ENCODE peak calls at places on chromosomes 1 and 21, in six cellular contexts. One of them, this sample, is unnamed.

GRCh38 chr21:45302082-45303061 is 14.7 kb upstream of the POFUT2 start:
- DNase-seq in mesendoderm: no peak
- DNase-seq in hepatocyte: no peak
- DNase-seq in A549: no peak
- DNase-seq in mammary epithelial cell: no peak
- DNase-seq in HCT116: no peak
- DNase-seq in this sample: no peak

GRCh38 chr1:69146303-69146702 is 421.4 kb upstream of the LRRC7 start:
- DNase-seq in mesendoderm: no peak
- DNase-seq in hepatocyte: no peak
- DNase-seq in A549: no peak
- DNase-seq in mammary epithelial cell: no peak
- DNase-seq in HCT116: no peak
- DNase-seq in this sample: no peak

GRCh38 chr1:187046293-187046692 is 217.5 kb downstream of the PLA2G4A start:
- DNase-seq in mesendoderm: peak
- DNase-seq in hepatocyte: no peak
- DNase-seq in A549: no peak
- DNase-seq in mammary epithelial cell: no peak
- DNase-seq in HCT116: no peak
- DNase-seq in this sample: no peak

GRCh38 chr1:51506537-51506936 is 12.5 kb downstream of the EPS15 start:
- DNase-seq in mesendoderm: no peak
- DNase-seq in hepatocyte: peak
- DNase-seq in A549: no peak
- DNase-seq in mammary epithelial cell: peak
- DNase-seq in HCT116: no peak
- DNase-seq in this sample: no peak

GRCh38 chr1:55547441-55547840 is 332.3 kb upstream of the USP24 start:
- DNase-seq in mesendoderm: no peak
- DNase-seq in hepatocyte: peak
- DNase-seq in A549: no peak
- DNase-seq in mammary epithelial cell: no peak
- DNase-seq in HCT116: no peak
- DNase-seq in this sample: no peak

GRCh38 chr1:153919879-153920852 is 2.6 kb downstream of the GATAD2B start:
- DNase-seq in mesendoderm: peak
- DNase-seq in hepatocyte: no peak
- DNase-seq in A549: no peak
- DNase-seq in mammary epithelial cell: peak
- DNase-seq in HCT116: no peak
- DNase-seq in this sample: peak

GRCh38 chr21:42220138-42220701 is 1.3 kb downstream of the ABCG1 start:
- DNase-seq in mesendoderm: peak
- DNase-seq in hepatocyte: peak
- DNase-seq in A549: peak
- DNase-seq in mammary epithelial cell: peak
- DNase-seq in HCT116: no peak
- DNase-seq in this sample: peak

GRCh38 chr1:18547460-18547859 is 66.7 kb downstream of the KLHDC7A start:
- DNase-seq in mesendoderm: peak
- DNase-seq in hepatocyte: no peak
- DNase-seq in A549: no peak
- DNase-seq in mammary epithelial cell: no peak
- DNase-seq in HCT116: no peak
- DNase-seq in this sample: no peak

GRCh38 chr1:84344286-84344685 is 42.8 kb downstream of the SAMD13 start:
- DNase-seq in mesendoderm: peak
- DNase-seq in hepatocyte: no peak
- DNase-seq in A549: no peak
- DNase-seq in mammary epithelial cell: no peak
- DNase-seq in HCT116: no peak
- DNase-seq in this sample: no peak

GRCh38 chr1:68233202-68233601 is 879 bp upstream of the WLS start:
- DNase-seq in mesendoderm: no peak
- DNase-seq in hepatocyte: no peak
- DNase-seq in A549: no peak
- DNase-seq in mammary epithelial cell: no peak
- DNase-seq in HCT116: no peak
- DNase-seq in this sample: no peak

GRCh38 chr1:39779137-39779536 is 8.0 kb upstream of the OXCT2 start:
- DNase-seq in mesendoderm: no peak
- DNase-seq in hepatocyte: no peak
- DNase-seq in A549: no peak
- DNase-seq in mammary epithelial cell: no peak
- DNase-seq in HCT116: no peak
- DNase-seq in this sample: peak

GRCh38 chr1:109793486-109794318 is 30.0 kb upstream of the EPS8L3 start:
- DNase-seq in mesendoderm: peak
- DNase-seq in hepatocyte: peak
- DNase-seq in A549: no peak
- DNase-seq in mammary epithelial cell: peak
- DNase-seq in HCT116: peak
- DNase-seq in this sample: peak

GRCh38 chr1:62433861-62434611 is 2.8 kb upstream of the USP1 start:
- DNase-seq in mesendoderm: no peak
- DNase-seq in hepatocyte: no peak
- DNase-seq in A549: no peak
- DNase-seq in mammary epithelial cell: no peak
- DNase-seq in HCT116: no peak
- DNase-seq in this sample: no peak

GRCh38 chr1:151050051-151050688 is 2.6 kb downstream of the C1orf56 start:
- DNase-seq in mesendoderm: no peak
- DNase-seq in hepatocyte: no peak
- DNase-seq in A549: no peak
- DNase-seq in mammary epithelial cell: no peak
- DNase-seq in HCT116: no peak
- DNase-seq in this sample: no peak

GRCh38 chr1:15303912-15304311 is 56.9 kb downstream of the FHAD1 start:
- DNase-seq in mesendoderm: no peak
- DNase-seq in hepatocyte: no peak
- DNase-seq in A549: no peak
- DNase-seq in mammary epithelial cell: no peak
- DNase-seq in HCT116: no peak
- DNase-seq in this sample: no peak

GRCh38 chr1:222911866-222912265 is 97.0 kb downstream of the DISP1 start:
- DNase-seq in mesendoderm: no peak
- DNase-seq in hepatocyte: no peak
- DNase-seq in A549: no peak
- DNase-seq in mammary epithelial cell: no peak
- DNase-seq in HCT116: no peak
- DNase-seq in this sample: peak

GRCh38 chr1:33971018-33971710 is 107.3 kb downstream of the HMGB4 start:
- DNase-seq in mesendoderm: no peak
- DNase-seq in hepatocyte: peak
- DNase-seq in A549: no peak
- DNase-seq in mammary epithelial cell: no peak
- DNase-seq in HCT116: no peak
- DNase-seq in this sample: no peak

GRCh38 chr1:29259802-29260441 is 23.6 kb downstream of the PTPRU start:
- DNase-seq in mesendoderm: peak
- DNase-seq in hepatocyte: peak
- DNase-seq in A549: no peak
- DNase-seq in mammary epithelial cell: no peak
- DNase-seq in HCT116: no peak
- DNase-seq in this sample: peak

GRCh38 chr1:232036161-232036942 is 409.8 kb downstream of the DISC1 start:
- DNase-seq in mesendoderm: peak
- DNase-seq in hepatocyte: no peak
- DNase-seq in A549: no peak
- DNase-seq in mammary epithelial cell: no peak
- DNase-seq in HCT116: no peak
- DNase-seq in this sample: peak

DNA sequence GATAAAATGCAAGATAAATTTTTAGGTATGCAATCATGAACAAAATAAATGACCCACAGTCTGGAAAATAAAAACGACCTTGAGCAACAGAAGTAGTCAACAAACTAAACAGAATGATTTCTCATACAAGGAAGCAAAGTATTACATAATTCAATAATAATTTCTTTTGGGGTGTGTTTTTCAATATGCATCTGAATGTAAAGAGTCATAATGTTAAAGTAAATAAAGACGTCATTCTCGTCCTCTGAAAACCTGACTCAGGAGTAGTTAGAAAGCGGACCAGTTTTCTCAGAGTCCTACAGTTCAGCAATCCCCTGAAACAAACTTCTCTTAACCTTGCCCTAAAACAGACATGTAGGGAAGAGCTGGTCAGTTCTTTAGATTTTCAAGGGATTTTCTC is 18.6 kb downstream of the CDC42BPA start:
- DNase-seq in mesendoderm: no peak
- DNase-seq in hepatocyte: no peak
- DNase-seq in A549: peak
- DNase-seq in mammary epithelial cell: no peak
- DNase-seq in HCT116: no peak
- DNase-seq in this sample: no peak
- H3K4me2 ChIP-seq in mesendoderm: no peak
- H3K4me2 ChIP-seq in hepatocyte: no peak
- H3K4me2 ChIP-seq in A549: peak
- H3K4me2 ChIP-seq in mammary epithelial cell: peak
- H3K4me2 ChIP-seq in HCT116: no peak
- H3K4me2 ChIP-seq in this sample: peak

GRCh38 chr1:213887842-213888241 is 99.9 kb upstream of the PROX1 start:
- DNase-seq in mesendoderm: peak
- DNase-seq in hepatocyte: no peak
- DNase-seq in A549: no peak
- DNase-seq in mammary epithelial cell: no peak
- DNase-seq in HCT116: no peak
- DNase-seq in this sample: no peak

GRCh38 chr1:213892471-213892870 is 95.3 kb upstream of the PROX1 start:
- DNase-seq in mesendoderm: no peak
- DNase-seq in hepatocyte: no peak
- DNase-seq in A549: no peak
- DNase-seq in mammary epithelial cell: no peak
- DNase-seq in HCT116: no peak
- DNase-seq in this sample: peak
- H3K4me3 ChIP-seq in mesendoderm: no peak
- H3K4me3 ChIP-seq in hepatocyte: no peak
- H3K4me3 ChIP-seq in A549: no peak
- H3K4me3 ChIP-seq in mammary epithelial cell: no peak
- H3K4me3 ChIP-seq in HCT116: no peak
- H3K4me3 ChIP-seq in this sample: no peak

DNA sequence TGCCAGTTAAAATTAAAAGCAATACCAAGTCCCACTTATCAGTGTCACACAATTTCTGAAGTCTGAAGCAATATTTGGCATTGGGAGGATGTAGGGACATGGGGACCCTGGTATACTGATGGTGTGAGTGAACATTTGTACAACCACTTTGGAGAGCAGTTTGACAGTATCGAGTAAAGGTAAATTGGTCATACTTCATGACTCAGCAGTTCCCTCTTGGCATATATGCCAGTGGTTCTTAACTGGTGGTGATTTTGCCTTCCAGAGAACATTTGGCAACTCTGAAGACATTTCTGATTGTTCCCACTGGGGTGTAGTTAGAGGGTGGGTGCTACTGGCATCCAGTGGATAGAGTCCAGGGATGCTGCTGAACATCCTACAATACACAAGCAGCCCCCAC is 19.7 kb downstream of the FMOD start:
- DNase-seq in mesendoderm: no peak
- DNase-seq in hepatocyte: no peak
- DNase-seq in A549: no peak
- DNase-seq in mammary epithelial cell: peak
- DNase-seq in HCT116: no peak
- DNase-seq in this sample: no peak
- H3K27ac ChIP-seq in mesendoderm: no peak
- H3K27ac ChIP-seq in hepatocyte: no peak
- H3K27ac ChIP-seq in A549: no peak
- H3K27ac ChIP-seq in mammary epithelial cell: no peak
- H3K27ac ChIP-seq in HCT116: no peak
- H3K27ac ChIP-seq in this sample: no peak

DNA sequence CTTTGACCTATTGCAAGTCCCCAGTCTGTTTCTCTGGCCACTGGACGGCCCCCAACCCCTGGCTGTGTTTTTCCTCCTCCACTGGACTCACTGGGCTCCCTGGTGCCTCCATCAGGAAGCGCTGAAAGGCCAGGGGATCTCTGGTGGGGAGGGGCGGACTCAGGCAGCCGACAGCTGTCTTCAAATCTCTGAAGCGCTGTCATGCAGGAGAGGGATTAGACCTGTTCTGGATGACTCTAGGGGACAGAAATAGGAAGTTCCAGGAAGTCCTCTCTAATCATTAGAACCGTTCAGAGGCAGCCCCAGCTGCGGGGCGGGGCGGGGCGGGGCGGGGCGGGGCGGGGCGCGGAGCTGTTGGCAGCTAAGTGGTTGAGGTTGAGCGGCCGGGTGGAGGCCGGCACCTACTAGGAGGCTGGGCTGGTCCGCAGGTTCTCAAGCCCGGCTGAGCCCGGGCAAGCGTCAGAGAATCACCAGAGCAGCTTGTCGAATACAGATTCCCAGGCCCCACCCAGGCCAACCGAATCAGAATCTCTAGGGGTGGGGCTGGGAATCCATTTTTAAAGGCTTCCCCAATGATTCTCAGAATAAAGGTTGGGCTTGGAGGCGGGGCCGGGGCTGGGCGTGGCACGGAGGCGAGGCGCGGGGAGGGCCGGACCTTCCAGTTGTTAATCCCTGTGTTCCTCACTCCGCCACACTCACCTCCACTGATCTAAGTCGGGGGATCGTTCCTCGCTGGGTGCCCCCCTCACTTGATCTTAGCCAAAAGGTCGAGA is 11.4 kb upstream of the PHLDA3 start:
- DNase-seq in mesendoderm: peak
- DNase-seq in hepatocyte: peak
- DNase-seq in A549: peak
- DNase-seq in mammary epithelial cell: peak
- DNase-seq in HCT116: peak
- DNase-seq in this sample: peak
- H3K4me2 ChIP-seq in mesendoderm: peak
- H3K4me2 ChIP-seq in hepatocyte: peak
- H3K4me2 ChIP-seq in A549: peak
- H3K4me2 ChIP-seq in mammary epithelial cell: peak
- H3K4me2 ChIP-seq in HCT116: peak
- H3K4me2 ChIP-seq in this sample: peak

DNA sequence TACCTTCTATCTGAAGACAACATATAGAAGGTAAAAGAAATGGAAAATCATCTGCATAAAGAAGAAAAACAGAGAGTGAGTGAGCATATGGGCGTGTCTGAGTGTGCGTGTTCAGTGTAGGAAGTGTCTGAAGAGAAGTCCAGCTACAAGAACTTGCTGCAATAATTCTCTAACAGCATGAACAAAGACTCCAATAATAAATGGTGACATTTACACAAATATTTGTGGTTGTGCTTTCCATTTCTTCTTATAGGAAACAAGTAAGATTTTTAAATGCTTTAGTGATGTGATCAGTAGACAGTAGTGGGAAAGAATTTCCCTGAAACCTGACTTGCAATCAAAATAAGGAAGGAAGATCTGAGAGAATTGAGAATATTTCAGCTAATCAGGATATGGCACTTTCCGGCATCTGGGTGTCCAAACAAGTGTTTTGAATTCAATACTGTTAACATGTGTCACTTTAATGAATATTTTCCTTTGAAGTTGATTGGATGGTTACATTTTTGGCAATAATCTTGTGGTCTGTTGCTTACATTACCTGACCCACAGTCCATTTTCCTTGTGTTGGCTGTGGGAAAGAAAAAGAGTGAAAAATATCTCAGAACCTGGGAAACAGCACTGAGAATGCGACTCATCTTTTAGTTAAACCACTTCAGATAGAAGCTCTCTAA is 154.0 kb downstream of the TGFB2 start:
- DNase-seq in mesendoderm: no peak
- DNase-seq in hepatocyte: peak
- DNase-seq in A549: no peak
- DNase-seq in mammary epithelial cell: peak
- DNase-seq in HCT116: no peak
- DNase-seq in this sample: peak
- H3K4me3 ChIP-seq in mesendoderm: no peak
- H3K4me3 ChIP-seq in hepatocyte: no peak
- H3K4me3 ChIP-seq in A549: peak
- H3K4me3 ChIP-seq in mammary epithelial cell: no peak
- H3K4me3 ChIP-seq in HCT116: peak
- H3K4me3 ChIP-seq in this sample: peak

This sample was measured in osteoblast.